ENCODE peak calls at places on chromosomes 13 and 19, in seven cellular contexts. O, N, P, Q, T, K and A are unnamed samples.

GRCh38 chr13:98492335-98493034 is 84.4 kb downstream of the STK24 start:
- DNase-seq in O (no peak), T (no peak), P (no peak), N (no peak), K (no peak), Q (peak), A (no peak)

GRCh38 chr19:47660435-47660832 is 51.5 kb downstream of the BICRA start:
- DNase-seq in O (no peak), Q (no peak), P (no peak), N (no peak), K (no peak), T (no peak), A (peak)

GRCh38 chr13:40208517-40208916 is 457.9 kb downstream of the FOXO1 start:
- DNase-seq in N (no peak), K (no peak), O (no peak), T (no peak), P (no peak), Q (no peak), A (no peak)

GRCh38 chr13:21216332-21216731 is 39.9 kb downstream of the MRPL57 start:
- DNase-seq in K (no peak), O (no peak), Q (no peak), P (no peak), T (no peak), N (no peak), A (no peak)

GRCh38 chr13:36293497-36293896 is 4.1 kb downstream of the CCDC169 start:
- DNase-seq in N (no peak), P (peak), O (no peak), T (no peak), K (no peak), Q (no peak), A (peak)

GRCh38 chr19:718251-719024 is 9.7 kb downstream of the PALM start:
- DNase-seq in K (no peak), O (no peak), N (no peak), P (no peak), Q (no peak), T (no peak), A (no peak)

GRCh38 chr13:59478908-59479307 is 684.8 kb downstream of the DIAPH3 start:
- DNase-seq in T (no peak), Q (no peak), N (no peak), O (peak), K (no peak), P (peak), A (no peak)

GRCh38 chr13:101970339-101970738 is 431.5 kb downstream of the FGF14 start:
- DNase-seq in O (no peak), T (no peak), Q (no peak), N (no peak), K (no peak), P (no peak), A (no peak)

GRCh38 chr13:111460548-111461444 is 140.4 kb downstream of the TEX29 start:
- DNase-seq in K (peak), P (peak), O (no peak), N (peak), Q (peak), T (peak), A (peak)

GRCh38 chr13:85544756-85545155 is 254.5 kb downstream of the SLITRK6 start:
- DNase-seq in P (no peak), K (no peak), O (no peak), T (no peak), Q (no peak), N (no peak), A (no peak)

GRCh38 chr19:18637644-18638630 is 1.1 kb downstream of the KLHL26 start:
- DNase-seq in K (no peak), T (no peak), O (no peak), N (no peak), Q (no peak), P (no peak), A (no peak)

GRCh38 chr19:17889609-17890214 is 18.0 kb downstream of the SLC5A5 start:
- DNase-seq in T (peak), Q (peak), O (peak), K (no peak), P (peak), N (peak), A (peak)

GRCh38 chr13:101570410-101570809 is 117.9 kb downstream of the ITGBL1 start:
- DNase-seq in N (no peak), K (no peak), P (no peak), T (no peak), Q (peak), O (no peak), A (no peak)

GRCh38 chr13:46964789-46965527 is 68.1 kb upstream of the HTR2A start:
- DNase-seq in O (no peak), K (no peak), N (no peak), T (peak), P (no peak), Q (peak), A (no peak)

GRCh38 chr19:39444598-39445257 is 654 bp upstream of the SUPT5H start:
- DNase-seq in T (no peak), K (no peak), Q (no peak), N (no peak), O (no peak), P (peak), A (no peak)

GRCh38 chr13:113666951-113667701 is at the start of gene GRK1:
- DNase-seq in N (no peak), P (peak), Q (no peak), K (no peak), O (no peak), T (no peak), A (no peak)

GRCh38 chr13:35857769-35858168 is 273.4 kb downstream of the DCLK1 start:
- DNase-seq in N (peak), P (peak), T (no peak), K (peak), Q (peak), O (peak), A (no peak)

GRCh38 chr19:1223018-1223855 is 14.6 kb downstream of the CBARP start:
- DNase-seq in N (peak), T (no peak), Q (peak), O (no peak), P (peak), K (no peak), A (peak)

GRCh38 chr13:95541308-95541707 is 11.2 kb upstream of the CLDN10 start:
- DNase-seq in Q (no peak), N (no peak), O (no peak), T (no peak), K (no peak), P (no peak), A (no peak)

GRCh38 chr13:20193142-20193923 is 595 bp upstream of the GJB2 start:
- DNase-seq in T (no peak), K (no peak), N (no peak), O (no peak), P (no peak), Q (no peak), A (no peak)

GRCh38 chr13:74027161-74027779 is 106.9 kb downstream of the KLF12 start:
- DNase-seq in N (no peak), K (no peak), Q (no peak), T (no peak), O (no peak), P (no peak), A (no peak)

GRCh38 chr13:31369213-31369612 is 169.4 kb downstream of the B3GLCT start:
- DNase-seq in T (no peak), O (no peak), P (no peak), N (no peak), Q (no peak), K (no peak), A (no peak)

GRCh38 chr13:113458218-113459065 is 5.2 kb upstream of the ADPRHL1 start:
- DNase-seq in K (no peak), N (peak), Q (peak), T (peak), O (no peak), P (peak), A (no peak)

GRCh38 chr13:68810660-68811059 is 1297.0 kb upstream of the ATXN8OS start:
- DNase-seq in T (no peak), N (no peak), O (peak), P (peak), Q (no peak), K (no peak), A (peak)

GRCh38 chr13:98549728-98550317 is 27.1 kb downstream of the STK24 start:
- DNase-seq in K (no peak), Q (peak), T (peak), O (no peak), N (no peak), P (no peak), A (no peak)

GRCh38 chr13:94858856-94859811 is 146.8 kb upstream of the SOX21 start:
- DNase-seq in Q (peak), T (peak), O (no peak), K (no peak), P (peak), N (peak), A (no peak)

DNA sequence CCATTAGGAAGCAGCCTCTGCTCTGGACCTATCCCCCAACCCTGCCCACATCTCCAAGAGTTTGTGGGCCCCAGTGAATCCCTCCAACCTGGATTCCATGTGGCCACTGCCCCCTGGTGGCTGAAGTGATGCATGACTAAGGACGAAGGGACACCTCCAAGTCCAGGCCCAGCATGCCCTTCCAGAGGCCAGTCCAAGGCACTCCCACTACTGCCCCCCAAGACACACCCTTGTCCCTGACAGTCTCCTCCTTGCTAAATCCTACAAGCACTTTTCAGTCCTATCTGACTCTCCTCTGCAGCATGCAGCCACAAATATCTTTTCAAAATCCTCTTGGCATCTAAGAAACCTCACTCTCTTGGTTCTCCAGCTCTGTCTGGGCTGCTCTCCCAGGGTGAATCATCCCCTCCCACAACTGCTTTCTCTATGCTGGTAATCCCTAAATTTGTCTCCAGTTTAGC is 33.0 kb downstream of the DEDD2 start:
- DNase-seq in P (peak), N (peak), Q (peak), K (peak), T (peak), O (peak), A (peak)
- H2AK5ac ChIP-seq in P (no peak), N (no peak), Q (no peak), K (no peak), T (no peak), O (no peak), A (no peak)

DNA sequence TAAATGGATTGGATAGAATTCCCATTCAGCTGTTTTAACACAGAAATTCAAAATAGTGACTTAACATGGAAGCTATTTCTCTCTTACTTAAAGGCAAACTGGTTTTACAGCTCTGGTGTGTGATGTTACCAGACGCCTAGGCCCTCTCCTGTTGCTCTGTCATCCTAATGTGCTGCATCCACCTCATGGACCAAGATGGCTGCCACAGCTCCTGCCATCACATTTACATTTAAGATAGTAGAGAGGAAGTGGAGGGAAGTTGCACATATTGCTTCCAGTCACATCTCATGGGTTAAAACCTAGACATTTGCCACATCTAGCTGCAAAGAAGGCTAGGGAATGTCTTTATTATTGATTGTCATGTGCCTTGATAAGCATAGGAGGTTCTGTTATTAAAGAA is 157.5 kb downstream of the OXGR1 start:
- DNase-seq in T (no peak), K (no peak), Q (no peak), P (no peak), O (no peak), N (no peak), A (peak)
- H3K23ac ChIP-seq in T (no peak), K (no peak), Q (no peak), P (no peak), O (no peak), N (no peak), A (no peak)

GRCh38 chr19:33914599-33914998 is 117.9 kb downstream of the KCTD15 start:
- DNase-seq in T (no peak), P (no peak), Q (no peak), N (no peak), K (no peak), O (no peak), A (peak)
- H2BK5ac ChIP-seq in T (no peak), P (no peak), Q (no peak), N (no peak), K (no peak), O (no peak), A (no peak)

GRCh38 chr13:100149389-100149788 is 60.5 kb downstream of the PCCA start:
- DNase-seq in Q (no peak), P (no peak), N (no peak), K (no peak), T (no peak), O (no peak), A (no peak)

GRCh38 chr13:100148422-100148821 is 59.5 kb downstream of the PCCA start:
- DNase-seq in O (no peak), Q (no peak), T (no peak), N (no peak), P (peak), K (no peak), A (no peak)

GRCh38 chr13:100146534-100146933 is 57.6 kb downstream of the PCCA start:
- DNase-seq in P (no peak), Q (no peak), T (no peak), N (no peak), O (no peak), K (no peak), A (no peak)

DNA sequence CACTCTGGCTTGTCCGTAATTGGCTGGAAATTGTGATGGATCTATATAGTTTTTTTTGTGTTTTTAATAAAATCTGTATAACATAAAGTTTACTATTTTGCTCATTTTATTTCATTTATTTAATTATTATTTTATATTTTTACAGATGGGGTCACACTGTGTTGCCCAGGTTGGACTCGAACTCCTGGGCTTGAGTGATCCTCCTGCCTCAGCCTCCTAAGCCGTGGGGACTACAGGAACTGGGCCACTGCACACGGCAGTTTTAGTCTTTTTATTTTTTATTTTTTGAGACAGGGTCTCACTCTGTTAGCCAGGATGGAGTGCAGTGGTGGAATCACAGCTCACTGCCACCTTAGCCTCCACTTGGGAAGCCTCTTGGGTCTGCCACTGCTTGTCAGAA is 58.9 kb downstream of the PCCA start:
- DNase-seq in O (no peak), T (no peak), N (no peak), P (no peak), K (no peak), Q (no peak), A (no peak)
- H2AK5ac ChIP-seq in O (no peak), T (no peak), N (no peak), P (no peak), K (peak), Q (no peak), A (no peak)

DNA sequence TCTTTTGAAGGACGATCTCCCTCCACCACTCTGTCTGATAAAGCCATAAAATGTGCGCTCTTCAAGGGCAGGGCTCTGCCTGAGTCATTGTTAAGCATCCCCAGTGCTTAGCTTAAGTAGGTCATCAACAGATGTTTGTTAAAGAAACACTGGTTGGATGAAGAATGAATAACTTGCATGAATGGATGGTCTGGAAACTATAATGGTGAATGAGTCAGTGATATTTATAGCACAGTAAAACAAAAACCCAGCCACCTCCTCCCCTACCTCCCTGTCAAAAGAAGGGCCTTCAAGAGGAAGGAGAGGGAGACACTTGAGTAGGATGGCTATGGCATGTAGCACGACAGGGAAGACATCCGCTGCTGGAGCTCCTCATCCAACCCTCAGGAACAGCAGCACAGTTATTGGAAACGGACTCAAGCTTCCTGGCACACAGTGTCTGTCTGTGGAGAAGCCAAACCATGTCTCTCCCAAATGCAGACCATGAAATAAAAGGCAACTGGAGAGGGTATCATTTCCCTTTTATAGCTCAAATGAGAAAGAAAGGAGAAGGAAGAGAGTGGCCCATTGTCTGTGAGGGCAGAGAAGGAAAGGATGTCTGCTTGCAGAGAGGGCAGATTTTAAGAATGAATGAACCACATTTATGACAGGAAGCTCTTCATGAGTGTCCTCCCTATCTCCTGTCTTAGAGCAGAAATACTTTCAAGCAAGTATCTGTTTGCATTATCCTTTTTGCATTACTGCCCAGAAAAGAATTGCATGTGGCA is 183.4 kb upstream of the UBL3 start:
- DNase-seq in Q (peak), K (no peak), N (no peak), T (peak), O (no peak), P (no peak), A (no peak)
- H3K23ac ChIP-seq in Q (peak), K (no peak), N (no peak), T (no peak), O (no peak), P (no peak), A (no peak)

GRCh38 chr19:49654581-49654980 is 11.1 kb downstream of the IRF3 start:
- DNase-seq in T (no peak), N (no peak), P (no peak), O (no peak), K (no peak), Q (no peak), A (no peak)
- H2BK5ac ChIP-seq in T (no peak), N (no peak), P (no peak), O (no peak), K (no peak), Q (no peak), A (no peak)

DNA sequence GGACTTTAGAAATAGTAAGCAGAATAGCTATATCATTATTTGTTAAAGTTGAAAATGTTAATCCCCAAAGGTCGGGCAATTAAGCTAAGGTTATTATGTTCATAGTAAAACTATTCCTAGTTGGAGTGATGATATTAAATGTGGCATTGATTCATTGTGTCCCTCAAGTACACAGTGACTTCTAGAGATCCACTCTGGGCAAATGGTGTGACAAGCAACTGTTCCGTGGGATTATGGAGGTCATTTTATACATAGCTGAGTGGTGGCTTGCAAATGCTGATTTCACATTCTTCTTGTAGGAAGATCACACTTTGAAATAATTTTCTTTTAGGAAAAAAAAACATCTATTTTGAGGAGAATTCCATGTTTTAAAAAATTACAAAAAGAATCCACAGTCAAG is 317.8 kb downstream of the ATP8A2 start:
- DNase-seq in K (no peak), O (no peak), Q (no peak), P (no peak), N (no peak), T (no peak), A (no peak)
- H2AK5ac ChIP-seq in K (no peak), O (no peak), Q (no peak), P (no peak), N (no peak), T (no peak), A (no peak)